ENCODE peak calls at places on chromosome 3, in five cellular contexts. One of them, this sample, is unnamed.

GRCh38 chr3:127632441-127632840 is 3.5 kb downstream of the PODXL2 start:
- DNase-seq in A549: no peak
- DNase-seq in K562: no peak
- DNase-seq in GM12878: no peak
- DNase-seq in HepG2: no peak
- DNase-seq in this sample: no peak

GRCh38 chr3:62174116-62174515 is 199.2 kb downstream of the FEZF2 start:
- DNase-seq in A549: no peak
- DNase-seq in K562: no peak
- DNase-seq in GM12878: no peak
- DNase-seq in HepG2: no peak
- DNase-seq in this sample: peak; percentile 39

GRCh38 chr3:150913174-150913922 is 8.1 kb upstream of the MINDY4B start:
- DNase-seq in A549: no peak
- DNase-seq in K562: no peak
- DNase-seq in GM12878: no peak
- DNase-seq in HepG2: no peak
- DNase-seq in this sample: no peak

GRCh38 chr3:69463546-69463945 is 77.7 kb upstream of the FRMD4B start:
- DNase-seq in A549: no peak
- DNase-seq in K562: no peak
- DNase-seq in GM12878: no peak
- DNase-seq in HepG2: no peak
- DNase-seq in this sample: no peak

GRCh38 chr3:130968231-130968630 is 58.4 kb downstream of the ASTE1 start:
- DNase-seq in A549: no peak
- DNase-seq in K562: no peak
- DNase-seq in GM12878: no peak
- DNase-seq in HepG2: no peak
- DNase-seq in this sample: no peak

GRCh38 chr3:182921665-182922355 is 58.5 kb downstream of the DCUN1D1 start:
- DNase-seq in A549: no peak
- DNase-seq in K562: no peak
- DNase-seq in GM12878: no peak
- DNase-seq in HepG2: no peak
- DNase-seq in this sample: no peak

GRCh38 chr3:98777801-98778220 is 14.7 kb downstream of the ST3GAL6 start:
- DNase-seq in A549: no peak
- DNase-seq in K562: no peak
- DNase-seq in GM12878: no peak
- DNase-seq in HepG2: no peak
- DNase-seq in this sample: no peak

GRCh38 chr3:21331321-21331720 is 419.7 kb downstream of the ZNF385D start:
- DNase-seq in A549: no peak
- DNase-seq in K562: no peak
- DNase-seq in GM12878: no peak
- DNase-seq in HepG2: no peak
- DNase-seq in this sample: no peak

GRCh38 chr3:196341142-196341541 is 3.0 kb upstream of the TM4SF19 start:
- DNase-seq in A549: no peak
- DNase-seq in K562: no peak
- DNase-seq in GM12878: no peak
- DNase-seq in HepG2: no peak
- DNase-seq in this sample: no peak

GRCh38 chr3:15007681-15008141 is 57.4 kb downstream of the MRPS25 start:
- DNase-seq in A549: no peak
- DNase-seq in K562: no peak
- DNase-seq in GM12878: no peak
- DNase-seq in HepG2: no peak
- DNase-seq in this sample: no peak

GRCh38 chr3:180274536-180274935 is 237.8 kb upstream of the PEX5L start:
- DNase-seq in A549: no peak
- DNase-seq in K562: no peak
- DNase-seq in GM12878: no peak
- DNase-seq in HepG2: no peak
- DNase-seq in this sample: no peak

GRCh38 chr3:54173371-54173770 is 51.0 kb downstream of the CACNA2D3 start:
- DNase-seq in A549: no peak
- DNase-seq in K562: no peak
- DNase-seq in GM12878: no peak
- DNase-seq in HepG2: no peak
- DNase-seq in this sample: no peak

GRCh38 chr3:156729460-156730179 is 55.2 kb downstream of the TIPARP start:
- DNase-seq in A549: no peak
- DNase-seq in K562: no peak
- DNase-seq in GM12878: no peak
- DNase-seq in HepG2: no peak
- DNase-seq in this sample: no peak

GRCh38 chr3:171257251-171258179 is 202.7 kb downstream of the TNIK start:
- DNase-seq in A549: no peak
- DNase-seq in K562: no peak
- DNase-seq in GM12878: peak; percentile 76
- DNase-seq in HepG2: no peak
- DNase-seq in this sample: no peak

GRCh38 chr3:33091746-33092145 is 5.2 kb downstream of the GLB1 start:
- DNase-seq in A549: no peak
- DNase-seq in K562: peak; percentile 32
- DNase-seq in GM12878: no peak
- DNase-seq in HepG2: no peak
- DNase-seq in this sample: no peak

DNA sequence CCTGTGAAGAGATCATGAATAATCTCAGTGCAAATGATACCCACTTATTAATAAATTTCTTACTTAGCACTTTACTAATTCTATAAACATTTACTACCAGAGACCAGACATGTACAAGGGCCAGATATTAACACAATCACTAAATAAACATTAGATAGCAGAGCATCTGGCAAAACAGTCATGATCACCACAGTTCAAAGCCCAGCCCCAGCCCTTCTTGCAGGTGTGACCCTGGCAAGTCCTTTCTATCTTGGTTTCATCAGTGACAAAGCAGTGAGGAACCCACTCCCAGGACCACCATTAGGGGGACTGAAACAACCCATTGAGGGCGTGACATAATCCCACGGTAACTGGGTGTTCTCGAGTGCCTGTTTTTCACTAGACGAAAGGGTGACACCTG is 11.6 kb downstream of the ZXDC start:
- DNase-seq in A549: no peak
- DNase-seq in K562: no peak
- DNase-seq in GM12878: no peak
- DNase-seq in HepG2: no peak
- DNase-seq in this sample: no peak
- TF ChIP-seq REST in A549: no peak
- TF ChIP-seq REST in K562: no peak
- TF ChIP-seq REST in GM12878: no peak
- TF ChIP-seq REST in HepG2: no peak
- TF ChIP-seq REST in this sample: no peak

GRCh38 chr3:11853450-11853849 is 6.8 kb upstream of the TAMM41 start:
- DNase-seq in A549: no peak
- DNase-seq in K562: no peak
- DNase-seq in GM12878: no peak
- DNase-seq in HepG2: no peak
- DNase-seq in this sample: no peak

GRCh38 chr3:11846281-11847034 is at the start of gene TAMM41:
- DNase-seq in A549: peak; percentile 96
- DNase-seq in K562: peak; percentile 93
- DNase-seq in GM12878: peak; percentile 66
- DNase-seq in HepG2: peak; percentile 78
- DNase-seq in this sample: peak; percentile 88

GRCh38 chr3:11847607-11848006 is 922 bp upstream of the TAMM41 start:
- DNase-seq in A549: no peak
- DNase-seq in K562: no peak
- DNase-seq in GM12878: no peak
- DNase-seq in HepG2: peak; percentile 8
- DNase-seq in this sample: no peak

GRCh38 chr3:11847035-11847394 is 330 bp upstream of the TAMM41 start:
- DNase-seq in A549: no peak
- DNase-seq in K562: no peak
- DNase-seq in GM12878: no peak
- DNase-seq in HepG2: no peak
- DNase-seq in this sample: no peak

GRCh38 chr3:11850003-11850402 is 3.3 kb upstream of the TAMM41 start:
- DNase-seq in A549: no peak
- DNase-seq in K562: no peak
- DNase-seq in GM12878: no peak
- DNase-seq in HepG2: no peak
- DNase-seq in this sample: no peak
- TF ChIP-seq USF2 in A549: no peak
- TF ChIP-seq USF2 in K562: no peak
- TF ChIP-seq USF2 in GM12878: no peak
- TF ChIP-seq USF2 in HepG2: no peak
- TF ChIP-seq USF2 in this sample: no peak

GRCh38 chr3:66934041-66934440 is 64.1 kb upstream of the KBTBD8 start:
- DNase-seq in A549: no peak
- DNase-seq in K562: no peak
- DNase-seq in GM12878: no peak
- DNase-seq in HepG2: no peak
- DNase-seq in this sample: no peak

GRCh38 chr3:66933233-66933632 is 64.9 kb upstream of the KBTBD8 start:
- DNase-seq in A549: no peak
- DNase-seq in K562: no peak
- DNase-seq in GM12878: no peak
- DNase-seq in HepG2: no peak
- DNase-seq in this sample: no peak

DNA sequence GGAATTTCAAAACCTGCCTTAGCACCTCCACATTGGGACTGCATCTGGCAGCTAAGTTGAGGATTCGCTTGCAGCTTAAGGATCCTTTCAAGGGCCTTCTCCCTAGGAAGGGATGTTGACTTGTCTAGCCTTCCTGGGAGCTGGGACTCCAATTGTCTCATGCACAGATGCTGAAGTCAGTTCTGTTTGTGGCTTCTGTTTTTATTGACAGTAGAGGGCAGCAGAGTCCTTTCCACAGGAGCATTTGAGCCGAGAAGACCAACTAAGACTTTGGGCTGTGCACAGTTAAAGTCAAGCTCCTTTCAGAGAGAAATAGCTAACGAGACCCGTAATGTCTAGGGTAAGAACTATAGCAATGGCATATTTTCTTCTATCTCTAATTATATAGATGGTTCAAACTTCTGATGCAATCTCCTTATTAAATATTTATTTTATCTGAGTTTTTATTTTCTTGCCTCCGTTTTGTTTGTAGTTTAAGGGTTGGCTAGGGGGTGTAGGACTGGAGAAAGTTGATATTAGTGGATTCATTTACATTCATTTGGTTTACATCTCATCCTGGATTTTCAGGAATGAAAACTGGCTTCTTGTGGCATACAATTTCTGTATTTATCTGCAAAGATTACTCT is 59.7 kb upstream of the KBTBD8 start:
- DNase-seq in A549: peak; percentile 3
- DNase-seq in K562: peak; percentile 25
- DNase-seq in GM12878: peak; percentile 5
- DNase-seq in HepG2: peak; percentile 43
- DNase-seq in this sample: peak; percentile 36
- TF ChIP-seq REST in A549: no peak
- TF ChIP-seq REST in K562: no peak
- TF ChIP-seq REST in GM12878: no peak
- TF ChIP-seq REST in HepG2: no peak
- TF ChIP-seq REST in this sample: no peak

GRCh38 chr3:72348357-72348756 is 499.9 kb downstream of the SHQ1 start:
- DNase-seq in A549: no peak
- DNase-seq in K562: no peak
- DNase-seq in GM12878: no peak
- DNase-seq in HepG2: no peak
- DNase-seq in this sample: no peak

GRCh38 chr3:72347819-72348319 is 500.4 kb downstream of the SHQ1 start:
- DNase-seq in A549: no peak
- DNase-seq in K562: no peak
- DNase-seq in GM12878: peak; percentile 50
- DNase-seq in HepG2: no peak
- DNase-seq in this sample: no peak

GRCh38 chr3:72345980-72346379 is 502.3 kb downstream of the SHQ1 start:
- DNase-seq in A549: no peak
- DNase-seq in K562: no peak
- DNase-seq in GM12878: no peak
- DNase-seq in HepG2: no peak
- DNase-seq in this sample: no peak

GRCh38 chr3:72345237-72345878 is 502.9 kb downstream of the SHQ1 start:
- DNase-seq in A549: no peak
- DNase-seq in K562: no peak
- DNase-seq in GM12878: no peak
- DNase-seq in HepG2: no peak
- DNase-seq in this sample: no peak

GRCh38 chr3:72346526-72346926 is 501.7 kb downstream of the SHQ1 start:
- DNase-seq in A549: no peak
- DNase-seq in K562: no peak
- DNase-seq in GM12878: no peak
- DNase-seq in HepG2: no peak
- DNase-seq in this sample: no peak
- TF ChIP-seq USF2 in A549: no peak
- TF ChIP-seq USF2 in K562: no peak
- TF ChIP-seq USF2 in GM12878: no peak
- TF ChIP-seq USF2 in HepG2: no peak
- TF ChIP-seq USF2 in this sample: no peak

DNA sequence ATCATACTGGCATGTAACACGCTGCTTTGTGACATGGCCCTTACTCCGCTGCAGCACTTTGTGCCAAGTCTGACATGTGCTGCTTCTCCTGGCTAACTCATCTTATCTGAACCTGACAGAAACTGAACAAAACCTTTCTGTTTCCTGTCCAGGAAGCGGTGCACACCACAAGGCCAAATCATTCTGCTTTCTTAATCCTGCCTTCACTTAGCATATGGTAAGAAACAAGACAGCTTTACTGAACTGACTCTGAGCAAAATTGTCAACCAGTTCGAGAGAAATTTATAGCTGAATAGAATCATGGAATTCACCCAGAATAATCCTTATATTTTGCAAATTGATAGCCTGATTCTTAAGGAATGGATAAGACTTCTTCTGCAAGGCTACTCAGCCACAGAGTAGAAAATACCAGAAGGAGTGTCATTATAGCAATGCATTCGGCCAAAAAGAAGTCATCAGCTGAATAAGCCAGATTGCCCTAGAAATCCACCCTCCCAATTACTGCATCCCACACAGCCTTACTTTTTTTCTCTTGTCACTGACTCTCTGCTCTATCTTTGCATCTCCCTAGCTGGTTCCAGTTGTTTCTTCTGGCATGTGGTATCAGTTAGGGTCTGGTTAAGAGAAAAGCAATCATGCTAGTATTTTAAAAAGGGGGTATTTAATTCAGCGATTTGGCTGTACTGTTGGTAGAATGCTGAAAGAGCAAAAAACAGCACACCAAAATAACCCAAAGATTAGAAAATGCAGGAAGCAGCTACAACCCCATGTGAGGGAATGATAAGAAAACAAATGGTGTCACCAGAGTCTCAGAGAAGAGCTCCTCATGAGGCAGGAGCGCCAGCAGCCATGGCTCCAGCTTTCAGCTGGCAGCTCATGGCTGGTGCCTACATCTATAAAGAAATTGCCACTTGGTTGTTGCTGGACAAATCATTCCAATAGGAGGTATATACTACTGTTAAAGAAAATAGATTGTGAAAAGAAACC is 41.7 kb upstream of the STRIT1 start:
- DNase-seq in A549: no peak
- DNase-seq in K562: peak; percentile 55
- DNase-seq in GM12878: peak; percentile 56
- DNase-seq in HepG2: no peak
- DNase-seq in this sample: peak; percentile 19
- TF ChIP-seq REST in A549: no peak
- TF ChIP-seq REST in K562: no peak
- TF ChIP-seq REST in GM12878: no peak
- TF ChIP-seq REST in HepG2: no peak
- TF ChIP-seq REST in this sample: no peak

This sample was measured in SK-N-SH.